ENCODE peak calls at places on chromosomes 7 and 10, in five cellular contexts. M is glutamatergic neuron, E is left kidney, J is neural crest cell, T is endothelial cell. Y is an unnamed sample.
A peak's percentile ranks its signal among the peaks of the same experiment; 100 is the strongest.

GRCh38 chr10:122239578-122240257 is 31.4 kb upstream of the BTBD16 start:
- DNase-seq in M (no peak), E (no peak), J (no peak), T (no peak), Y (no peak)

GRCh38 chr10:90912176-90912575 is 8.7 kb downstream of the ANKRD1 start:
- DNase-seq in M (no peak), E (no peak), J (no peak), T (no peak), Y (no peak)

GRCh38 chr10:29771376-29771775 is 136.6 kb upstream of the SVIL start:
- DNase-seq in M (no peak), E (no peak), J (no peak), T (no peak), Y (no peak)

GRCh38 chr10:71587941-71588573 is 131.5 kb downstream of the C10orf105 start:
- DNase-seq in M (no peak), E (no peak), J (no peak), T (no peak), Y (no peak)

GRCh38 chr10:132651511-132652029 is 114.0 kb downstream of the INPP5A start:
- DNase-seq in M (no peak), E (no peak), J (no peak), T (no peak), Y (no peak)

GRCh38 chr10:78518224-78518623 is 484.6 kb downstream of the RPS24 start:
- DNase-seq in M (no peak), E (no peak), J (no peak), T (no peak), Y (no peak)

GRCh38 chr7:141014091-141014490 is 661 bp downstream of the MRPS33 start:
- DNase-seq in M (no peak), E (peak; percentile 77), J (no peak), T (no peak), Y (no peak)

GRCh38 chr7:80324032-80324431 is 187.8 kb downstream of the GNAT3 start:
- DNase-seq in M (no peak), E (no peak), J (no peak), T (no peak), Y (no peak)

GRCh38 chr7:108037140-108037539 is 34.2 kb upstream of the LAMB1 start:
- DNase-seq in M (no peak), E (no peak), J (no peak), T (no peak), Y (no peak)

GRCh38 chr7:116763647-116764046 is 91.7 kb downstream of the MET start:
- DNase-seq in M (no peak), E (no peak), J (no peak), T (no peak), Y (no peak)

GRCh38 chr10:122128357-122128756 is 139.4 kb downstream of the TACC2 start:
- DNase-seq in M (no peak), E (no peak), J (no peak), T (no peak), Y (no peak)

GRCh38 chr7:2734084-2734601 is 46.1 kb downstream of the AMZ1 start:
- DNase-seq in M (no peak), E (no peak), J (no peak), T (no peak), Y (no peak)

GRCh38 chr10:97584060-97584797 is at the start of gene HOGA1:
- DNase-seq in M (no peak), E (peak; percentile 93), J (no peak), T (peak; percentile 24), Y (peak; percentile 56)

GRCh38 chr10:86520871-86521619 is 547 bp downstream of the WAPL start:
- DNase-seq in M (peak; percentile 59), E (peak; percentile 84), J (peak; percentile 22), T (peak; percentile 50), Y (peak; percentile 57)

GRCh38 chr10:15624405-15625191 is 95.1 kb downstream of the ITGA8 start:
- DNase-seq in M (no peak), E (no peak), J (no peak), T (no peak), Y (no peak)

GRCh38 chr7:95684037-95684436 is 87.7 kb upstream of the PDK4 start:
- DNase-seq in M (no peak), E (peak; percentile 23), J (no peak), T (no peak), Y (no peak)

GRCh38 chr10:78892383-78893191 is 176.2 kb upstream of the ZMIZ1 start:
- DNase-seq in M (no peak), E (peak; percentile 42), J (no peak), T (no peak), Y (no peak)

GRCh38 chr7:156376317-156376716 is 264.3 kb upstream of the RNF32 start:
- DNase-seq in M (no peak), E (no peak), J (no peak), T (no peak), Y (no peak)

GRCh38 chr10:34786464-34786863 is 28.6 kb downstream of the PARD3 start:
- DNase-seq in M (no peak), E (no peak), J (no peak), T (no peak), Y (no peak)

GRCh38 chr7:149882264-149883048 is 8.7 kb downstream of the ATP6V0E2 start:
- DNase-seq in M (no peak), E (peak; percentile 67), J (no peak), T (no peak), Y (peak; percentile 2)

GRCh38 chr7:65966167-65966566 is 15.8 kb downstream of the GUSB start:
- DNase-seq in M (no peak), E (no peak), J (no peak), T (no peak), Y (no peak)

GRCh38 chr7:45921381-45921698 is 268 bp upstream of the IGFBP3 start:
- DNase-seq in M (no peak), E (no peak), J (no peak), T (no peak), Y (no peak)

GRCh38 chr10:88113232-88113631 is 249.8 kb downstream of the PTEN start:
- DNase-seq in M (no peak), E (no peak), J (no peak), T (no peak), Y (no peak)

GRCh38 chr10:49552277-49552676 is 13.4 kb upstream of the ERCC6 start:
- DNase-seq in M (no peak), E (no peak), J (no peak), T (no peak), Y (no peak)

GRCh38 chr10:119597405-119598186 is 832 bp upstream of the TIAL1 start:
- DNase-seq in M (no peak), E (peak; percentile 53), J (no peak), T (no peak), Y (no peak)

GRCh38 chr10:98030991-98031431 is 590 bp upstream of the CRTAC1 start:
- DNase-seq in M (peak; percentile 71), E (peak; percentile 77), J (peak; percentile 38), T (peak; percentile 52), Y (no peak)

GRCh38 chr10:130017010-130017630 is 53.0 kb upstream of the EBF3 start:
- DNase-seq in M (no peak), E (peak; percentile 18), J (no peak), T (no peak), Y (no peak)

GRCh38 chr7:77657427-77658331 is 38.6 kb upstream of the RSBN1L start:
- DNase-seq in M (no peak), E (peak; percentile 73), J (no peak), T (no peak), Y (no peak)

GRCh38 chr7:84073476-84073875 is 121.1 kb downstream of the SEMA3A start:
- DNase-seq in M (no peak), E (no peak), J (no peak), T (no peak), Y (no peak)

GRCh38 chr7:63065684-63066083 is 933.0 kb upstream of the ZNF722 start:
- DNase-seq in M (no peak), E (no peak), J (no peak), T (no peak), Y (no peak)